ENCODE peak calls at places on chromosomes 16 and 17, in five cellular contexts. I, K, Z, P and W are unnamed samples.

GRCh38 chr16:85394511-85395206 is 218.5 kb upstream of the GSE1 start:
- DNase-seq in I (no peak), Z (no peak), K (no peak), P (no peak), W (no peak)

GRCh38 chr17:72397223-72397667 is 276.4 kb downstream of the SOX9 start:
- DNase-seq in Z (no peak), I (no peak), P (no peak), K (no peak), W (no peak)

GRCh38 chr16:50505714-50506542 is 42.3 kb upstream of the NKD1 start:
- DNase-seq in K (no peak), I (no peak), P (no peak), Z (peak; percentile 76), W (no peak)

GRCh38 chr17:71409137-71409536 is 711.7 kb upstream of the SOX9 start:
- DNase-seq in I (no peak), Z (no peak), P (no peak), K (no peak), W (no peak)

GRCh38 chr16:66224636-66225035 is 141.9 kb upstream of the CDH5 start:
- DNase-seq in P (no peak), I (no peak), K (no peak), Z (no peak), W (no peak)

GRCh38 chr17:49508061-49508865 is 13.2 kb downstream of the NGFR start:
- DNase-seq in K (peak; percentile 19), Z (peak; percentile 94), I (peak; percentile 70), P (no peak), W (no peak)

GRCh38 chr17:61562287-61562686 is 28.7 kb downstream of the NACA2 start:
- DNase-seq in P (no peak), K (no peak), Z (no peak), I (no peak), W (no peak)

GRCh38 chr16:17784073-17784472 is 313.3 kb upstream of the XYLT1 start:
- DNase-seq in I (no peak), K (peak; percentile 66), Z (peak; percentile 56), P (no peak), W (peak; percentile 17)

GRCh38 chr17:17052462-17053221 is 10.4 kb downstream of the MPRIP start:
- DNase-seq in I (no peak), K (no peak), P (no peak), Z (no peak), W (no peak)

GRCh38 chr17:83170571-83171260 is 91.3 kb downstream of the METRNL start:
- DNase-seq in P (no peak), Z (no peak), I (no peak), K (no peak), W (no peak)

GRCh38 chr16:31108035-31108793 is at the start of gene BCKDK:
- DNase-seq in I (peak; percentile 70), Z (peak; percentile 48), P (no peak), K (peak; percentile 65), W (peak; percentile 64)

GRCh38 chr17:74920679-74921044 is 2.4 kb downstream of the USH1G start:
- DNase-seq in I (no peak), K (no peak), P (no peak), Z (no peak), W (no peak)

GRCh38 chr17:7932949-7933348 is 943 bp downstream of the CNTROB start:
- DNase-seq in I (peak; percentile 48), Z (no peak), K (peak; percentile 77), P (no peak), W (peak; percentile 20)

GRCh38 chr17:43388198-43389021 is 10.4 kb upstream of the ARL4D start:
- DNase-seq in P (peak; percentile 58), Z (peak; percentile 70), I (peak; percentile 87), K (peak; percentile 93), W (peak; percentile 92)

GRCh38 chr16:29790949-29791844 is 646 bp downstream of the KIF22 start:
- DNase-seq in K (no peak), Z (no peak), P (no peak), I (no peak), W (no peak)

GRCh38 chr16:29307598-29308507 is 98.7 kb downstream of the NPIPB11 start:
- DNase-seq in P (no peak), I (no peak), Z (no peak), K (peak; percentile 49), W (no peak)

GRCh38 chr17:79699386-79700036 is 31.2 kb upstream of the ENPP7 start:
- DNase-seq in I (no peak), P (no peak), Z (no peak), K (no peak), W (no peak)

GRCh38 chr16:86524029-86524428 is 13.7 kb downstream of the FOXF1 start:
- DNase-seq in I (no peak), P (no peak), K (no peak), Z (no peak), W (no peak)

GRCh38 chr17:44167181-44167861 is 3.2 kb upstream of the ASB16 start:
- DNase-seq in Z (no peak), K (no peak), I (no peak), P (peak; percentile 70), W (no peak)

GRCh38 chr16:22359679-22360078 is 14.7 kb downstream of the CDR2 start:
- DNase-seq in Z (no peak), P (no peak), K (no peak), I (no peak), W (no peak)